ENCODE peak calls at places on chromosomes 13 and 19, in eight cellular contexts. O, V, S, H, C, Q, T and R are unnamed samples.

GRCh38 chr13:43132228-43132627 is 108.8 kb downstream of the DNAJC15 start:
- DNase-seq in O (peak), S (no peak), V (no peak), C (peak), H (no peak), T (no peak), Q (no peak), R (peak)

GRCh38 chr13:20441879-20442278 is 83.8 kb downstream of the CRYL1 start:
- DNase-seq in V (no peak), S (no peak), H (no peak), T (no peak), Q (no peak), C (no peak), O (no peak), R (no peak)

GRCh38 chr19:3061214-3062161 is 807 bp downstream of the TLE5 start:
- DNase-seq in H (peak), S (peak), O (no peak), Q (peak), T (peak), C (no peak), V (peak), R (no peak)

GRCh38 chr19:1063909-1064660 is 2.9 kb upstream of the ARHGAP45 start:
- DNase-seq in T (no peak), S (no peak), C (no peak), V (no peak), H (no peak), Q (no peak), O (no peak), R (peak)

GRCh38 chr19:19368087-19368486 is 37.4 kb upstream of the GATAD2A start:
- DNase-seq in H (no peak), V (no peak), O (no peak), Q (peak), S (no peak), T (no peak), C (no peak), R (no peak)

GRCh38 chr13:110525328-110526319 is 35.9 kb downstream of the RAB20 start:
- DNase-seq in H (no peak), S (peak), O (no peak), Q (peak), T (no peak), C (no peak), V (peak), R (no peak)

GRCh38 chr13:23558675-23559536 is 11.3 kb upstream of the TNFRSF19 start:
- DNase-seq in C (peak), V (no peak), T (no peak), Q (no peak), S (peak), H (peak), O (no peak), R (no peak)

GRCh38 chr19:44685877-44686276 is 13.1 kb upstream of the CEACAM16 start:
- DNase-seq in H (no peak), V (no peak), T (no peak), O (no peak), Q (peak), C (peak), S (peak), R (no peak)

GRCh38 chr19:4144666-4145261 is 8.7 kb upstream of the CREB3L3 start:
- DNase-seq in T (no peak), C (no peak), O (no peak), S (no peak), H (no peak), Q (no peak), V (no peak), R (peak)

GRCh38 chr19:33459220-33459619 is 62.4 kb downstream of the PEPD start:
- DNase-seq in V (no peak), S (peak), C (no peak), T (no peak), Q (peak), O (no peak), H (no peak), R (no peak)

GRCh38 chr13:31322025-31322424 is 122.2 kb downstream of the B3GLCT start:
- DNase-seq in V (no peak), O (no peak), Q (no peak), H (peak), T (no peak), C (peak), S (no peak), R (no peak)

GRCh38 chr19:31257025-31257424 is 92.2 kb downstream of the TSHZ3 start:
- DNase-seq in Q (no peak), T (no peak), S (no peak), C (no peak), V (no peak), O (no peak), H (no peak), R (no peak)

GRCh38 chr19:19575411-19575810 is 37.3 kb downstream of the CILP2 start:
- DNase-seq in H (no peak), Q (no peak), S (no peak), O (no peak), C (no peak), T (no peak), V (no peak), R (no peak)

GRCh38 chr13:113176292-113176691 is 17.8 kb downstream of the PROZ start:
- DNase-seq in T (no peak), C (no peak), S (no peak), Q (peak), H (no peak), V (no peak), O (no peak), R (no peak)

GRCh38 chr19:3087769-3088168 is 6.4 kb upstream of the GNA11 start:
- DNase-seq in H (no peak), V (no peak), T (no peak), O (no peak), Q (no peak), C (no peak), S (no peak), R (no peak)

GRCh38 chr19:15239337-15239949 is 7.2 kb upstream of the EPHX3 start:
- DNase-seq in S (no peak), Q (no peak), T (no peak), V (no peak), H (no peak), O (no peak), C (no peak), R (no peak)

GRCh38 chr19:13824703-13825102 is 29.5 kb downstream of the ZSWIM4 start:
- DNase-seq in H (no peak), T (no peak), C (no peak), S (no peak), O (no peak), V (no peak), Q (no peak), R (no peak)

GRCh38 chr13:112175162-112176075 is 108.5 kb downstream of the SOX1 start:
- DNase-seq in T (no peak), C (no peak), S (no peak), V (no peak), Q (no peak), H (no peak), O (no peak), R (no peak)

GRCh38 chr19:41377977-41378707 is 1.8 kb downstream of the TMEM91 start:
- DNase-seq in Q (peak), C (no peak), O (peak), S (no peak), H (no peak), V (no peak), T (no peak), R (no peak)

GRCh38 chr13:55266644-55267043 is 1874.1 kb upstream of the PRR20A start:
- DNase-seq in Q (no peak), C (no peak), T (no peak), O (no peak), S (no peak), V (no peak), H (no peak), R (no peak)

GRCh38 chr13:37505531-37505930 is 93.0 kb downstream of the POSTN start:
- DNase-seq in S (no peak), V (no peak), Q (no peak), C (no peak), T (no peak), H (no peak), O (no peak), R (no peak)

GRCh38 chr13:65342938-65343337 is 1887.2 kb downstream of the PCDH9 start:
- DNase-seq in V (no peak), T (no peak), C (no peak), H (no peak), O (no peak), S (no peak), Q (no peak), R (no peak)

GRCh38 chr13:32246468-32246867 is 68.7 kb downstream of the ZAR1L start:
- DNase-seq in Q (no peak), O (peak), H (peak), V (peak), T (no peak), C (peak), S (peak), R (peak)

GRCh38 chr13:19763618-19764017 is 19.1 kb downstream of the PSPC1 start:
- DNase-seq in V (no peak), T (no peak), C (no peak), S (no peak), Q (no peak), H (no peak), O (no peak), R (no peak)

GRCh38 chr19:32061304-32061703 is 284.1 kb upstream of the ZNF507 start:
- DNase-seq in H (no peak), Q (no peak), S (no peak), C (no peak), T (no peak), O (no peak), V (no peak), R (no peak)

GRCh38 chr19:47848871-47849473 is 10.1 kb upstream of the TPRX2 start:
- DNase-seq in H (no peak), O (peak), T (no peak), Q (no peak), V (no peak), C (peak), S (no peak), R (no peak)

GRCh38 chr19:17706750-17707181 is 12.5 kb upstream of the MAP1S start:
- DNase-seq in Q (no peak), H (no peak), O (no peak), V (no peak), S (no peak), C (peak), T (no peak), R (peak)

GRCh38 chr19:17564783-17565182 is 9.3 kb downstream of the COLGALT1 start:
- DNase-seq in O (no peak), Q (no peak), S (no peak), C (no peak), T (no peak), V (no peak), H (no peak), R (no peak)

GRCh38 chr13:94901070-94901469 is 188.7 kb upstream of the SOX21 start:
- DNase-seq in V (no peak), Q (no peak), C (no peak), S (no peak), H (no peak), O (no peak), T (no peak), R (no peak)

GRCh38 chr19:51093510-51094345 is 11.0 kb upstream of the KLK14 start:
- DNase-seq in H (no peak), O (no peak), V (no peak), S (no peak), Q (no peak), T (no peak), C (no peak), R (no peak)

GRCh38 chr19:52880895-52881389 is 16.5 kb downstream of the ZNF320 start:
- DNase-seq in O (no peak), H (no peak), S (no peak), T (no peak), C (no peak), Q (no peak), V (no peak), R (no peak)

GRCh38 chr13:66349945-66350344 is 880.2 kb downstream of the PCDH9 start:
- DNase-seq in S (no peak), O (no peak), Q (no peak), H (no peak), C (no peak), V (no peak), T (no peak), R (no peak)

GRCh38 chr19:48506138-48506733 is 5.4 kb downstream of the LMTK3 start:
- DNase-seq in H (no peak), S (no peak), T (no peak), C (no peak), V (no peak), Q (no peak), O (no peak), R (peak)

GRCh38 chr13:32302461-32302860 is 12.7 kb downstream of the ZAR1L start:
- DNase-seq in C (no peak), H (no peak), T (no peak), Q (no peak), O (no peak), S (no peak), V (no peak), R (no peak)

GRCh38 chr19:33302974-33303790 is 848 bp upstream of the CEBPA start:
- DNase-seq in C (peak), S (peak), H (peak), T (peak), V (no peak), O (peak), Q (peak), R (no peak)

GRCh38 chr19:6969490-6969889 is 51.7 kb downstream of the MBD3L2B start:
- DNase-seq in S (no peak), T (no peak), H (no peak), V (no peak), O (no peak), C (no peak), Q (no peak), R (no peak)

GRCh38 chr19:6967962-6968361 is 53.3 kb downstream of the MBD3L2B start:
- DNase-seq in O (no peak), Q (no peak), V (no peak), T (no peak), H (no peak), S (no peak), C (no peak), R (no peak)

GRCh38 chr19:6963259-6963852 is 57.9 kb downstream of the MBD3L2B start:
- DNase-seq in S (no peak), C (no peak), O (no peak), Q (no peak), V (no peak), H (no peak), T (no peak), R (no peak)

GRCh38 chr19:6958786-6959185 is 62.4 kb downstream of the MBD3L2B start:
- DNase-seq in Q (no peak), V (no peak), H (no peak), S (peak), T (no peak), C (no peak), O (no peak), R (no peak)

GRCh38 chr19:6963937-6964336 is 57.3 kb downstream of the MBD3L2B start:
- DNase-seq in O (no peak), T (no peak), H (no peak), Q (no peak), C (no peak), S (no peak), V (peak), R (no peak)
- TF ChIP-seq CTCF in O (no peak), T (no peak), H (peak), Q (peak), C (peak), S (peak), V (peak), R (peak)

DNA sequence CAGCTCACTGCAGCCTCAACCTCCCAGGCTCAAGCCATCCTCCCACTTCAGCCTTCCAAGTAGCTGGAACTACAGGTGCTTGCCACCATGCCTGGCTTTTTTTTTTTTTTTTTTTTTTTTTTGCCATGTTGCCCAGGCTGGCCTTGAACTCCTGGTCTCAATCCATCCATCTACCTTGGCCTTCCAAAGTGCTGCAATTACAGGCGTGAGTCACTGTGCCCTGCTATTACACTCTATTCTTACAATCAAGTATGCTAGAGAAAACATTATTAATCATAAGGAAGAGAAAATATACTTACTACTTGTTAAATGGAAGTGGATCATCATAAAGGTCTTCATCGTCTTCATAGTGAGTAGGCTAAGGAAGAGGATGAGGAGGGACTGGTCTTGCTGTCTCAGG is 93.3 kb upstream of the DOCK9 start:
- DNase-seq in H (no peak), T (no peak), V (no peak), Q (no peak), O (no peak), C (no peak), S (no peak), R (no peak)
- TF ChIP-seq CTCF in H (no peak), T (no peak), V (no peak), Q (no peak), O (no peak), C (no peak), S (no peak), R (no peak)

DNA sequence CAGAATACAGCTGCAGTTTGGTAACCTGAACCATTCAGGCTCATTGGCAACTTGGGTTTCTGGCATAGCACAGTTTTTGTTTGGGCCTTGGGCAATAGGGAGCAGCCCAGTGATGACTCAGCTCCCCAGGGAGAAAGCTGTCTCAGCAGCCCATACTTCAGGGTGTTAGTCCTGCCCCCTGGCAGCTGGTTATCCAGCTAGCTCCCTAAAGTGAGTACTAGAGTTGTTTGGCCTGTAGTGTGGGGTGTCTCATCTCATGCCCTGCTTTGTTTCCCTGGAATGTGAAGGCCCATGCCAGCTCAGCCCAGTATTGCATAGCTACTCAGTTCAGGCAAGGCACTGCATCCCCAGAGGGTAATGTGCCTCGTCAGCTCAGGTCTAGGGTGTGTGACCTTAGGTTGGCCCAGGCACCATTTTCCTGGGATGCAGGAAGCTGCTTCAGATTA is 18.2 kb upstream of the ZNF543 start:
- DNase-seq in T (no peak), H (no peak), O (no peak), V (no peak), Q (no peak), C (peak), S (no peak), R (no peak)
- TF ChIP-seq CTCF in T (no peak), H (no peak), O (no peak), V (no peak), Q (no peak), C (no peak), S (no peak), R (no peak)

GRCh38 chr19:46840157-46840942 is 10.3 kb downstream of the AP2S1 start:
- DNase-seq in S (peak), H (no peak), V (peak), T (peak), C (peak), O (peak), Q (no peak), R (peak)
- TF ChIP-seq CTCF in S (peak), H (peak), V (peak), T (peak), C (peak), O (peak), Q (peak), R (peak)

DNA sequence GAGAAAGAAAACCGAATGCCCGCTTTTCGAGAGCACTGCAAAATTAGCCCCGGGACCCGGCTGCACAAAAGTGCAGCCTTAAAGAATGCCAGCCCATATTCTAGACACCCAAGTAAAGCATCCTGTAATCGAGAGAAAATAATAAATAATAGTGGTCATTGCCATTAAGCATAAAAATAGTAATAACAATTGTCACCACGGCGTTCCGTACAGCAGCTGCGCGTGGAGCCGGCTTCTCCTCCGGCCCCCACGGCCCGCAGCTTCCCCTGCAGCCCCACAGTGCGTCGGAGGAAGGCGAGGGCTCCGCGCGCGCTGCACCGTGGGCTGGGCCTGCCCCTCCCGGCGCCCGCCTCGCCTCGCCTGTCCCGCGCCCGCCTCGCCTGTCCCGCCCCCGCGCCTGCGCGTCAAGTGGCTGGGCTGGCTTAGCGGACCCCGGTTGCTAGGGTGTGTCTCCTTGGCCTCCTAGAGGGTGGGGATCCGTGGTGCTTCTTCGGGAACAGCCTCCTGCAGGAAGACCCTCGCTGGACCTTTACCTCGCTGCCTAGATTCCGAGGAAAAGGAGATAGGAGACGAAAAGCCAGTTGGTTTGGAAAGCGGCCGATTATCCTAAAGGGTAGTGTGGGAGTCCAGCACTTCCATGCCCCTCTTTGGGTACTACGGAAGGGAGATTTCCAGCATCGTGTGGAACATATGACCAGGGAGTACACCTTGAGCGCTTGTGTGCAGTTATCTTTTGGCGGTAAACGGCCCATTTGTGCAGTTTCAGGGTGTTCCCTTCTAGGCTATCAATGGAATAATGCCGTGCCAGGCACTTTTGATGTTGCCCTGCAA is at the start of gene LRRC63:
- DNase-seq in H (peak), V (peak), O (peak), Q (peak), T (peak), C (peak), S (peak), R (peak)
- TF ChIP-seq CTCF in H (no peak), V (no peak), O (no peak), Q (no peak), T (no peak), C (no peak), S (no peak), R (no peak)

DNA sequence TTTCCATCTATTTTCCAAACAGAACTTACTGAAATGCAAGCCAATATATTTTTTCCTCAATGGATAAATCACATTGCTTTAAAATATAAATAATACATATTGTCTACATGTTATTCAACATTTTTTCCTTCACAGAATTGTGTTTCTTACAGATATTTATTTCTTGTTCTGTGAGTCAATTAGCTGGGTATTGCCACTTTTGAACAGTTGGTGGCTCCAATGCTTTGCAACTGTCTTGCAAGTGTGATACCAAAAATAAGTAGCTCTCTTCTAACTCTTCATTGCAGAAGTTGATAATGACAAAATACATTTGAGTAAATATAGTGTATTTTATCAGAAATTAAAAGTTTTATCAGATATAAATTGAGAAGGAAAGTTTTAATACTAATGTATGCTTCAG is 17.1 kb upstream of the GPC5 start:
- DNase-seq in O (no peak), T (no peak), S (no peak), H (no peak), Q (no peak), C (peak), V (no peak), R (no peak)
- TF ChIP-seq CTCF in O (no peak), T (no peak), S (no peak), H (peak), Q (peak), C (peak), V (peak), R (peak)

GRCh38 chr13:46612258-46612657 is 59.3 kb downstream of the LRCH1 start:
- DNase-seq in Q (no peak), C (no peak), V (no peak), S (no peak), H (no peak), O (no peak), T (no peak), R (no peak)
- TF ChIP-seq CTCF in Q (no peak), C (no peak), V (no peak), S (no peak), H (no peak), O (no peak), T (no peak), R (no peak)